ENCODE peak calls at places on chromosomes 16 and 17, in five cellular contexts. Q is K562, G is HCT116, M is HepG2, Z is GM12878. S is an unnamed sample.

GRCh38 chr16:88593910-88594309 is 23.7 kb downstream of the ZC3H18 start:
- DNase-seq in G (no peak), M (no peak), Q (no peak), Z (no peak), S (no peak)

GRCh38 chr16:67767953-67768352 is 38.4 kb downstream of the RANBP10 start:
- DNase-seq in Q (no peak), Z (no peak), G (no peak), M (no peak), S (no peak)

GRCh38 chr17:32350662-32351418 is 883 bp downstream of the ZNF207 start:
- DNase-seq in Z (no peak), Q (peak), M (peak), G (no peak), S (no peak)

GRCh38 chr16:1923299-1924034 is 5.3 kb upstream of the HS3ST6 start:
- DNase-seq in Z (no peak), M (peak), Q (peak), G (peak), S (peak)

GRCh38 chr17:38435795-38436194 is 7.5 kb downstream of the ARHGAP23 start:
- DNase-seq in Z (no peak), G (no peak), Q (peak), M (no peak), S (no peak)

GRCh38 chr16:54923055-54923473 is 7.6 kb upstream of the IRX5 start:
- DNase-seq in M (no peak), Q (no peak), G (no peak), Z (no peak), S (no peak)

GRCh38 chr17:58401287-58401686 is 16.0 kb downstream of the RNF43 start:
- DNase-seq in Z (no peak), M (no peak), Q (no peak), G (no peak), S (no peak)

GRCh38 chr17:46129302-46129701 is 63.9 kb downstream of the KANSL1 start:
- DNase-seq in G (no peak), M (no peak), Z (no peak), Q (no peak), S (no peak)

GRCh38 chr16:79047337-79047736 is 553.2 kb downstream of the MAF start:
- DNase-seq in M (peak), Z (no peak), G (no peak), Q (peak), S (no peak)

GRCh38 chr17:64507418-64507766 is 615 bp downstream of the CEP95 start:
- DNase-seq in M (peak), G (no peak), Z (no peak), Q (peak), S (no peak)

GRCh38 chr16:89596957-89597644 is 16.3 kb upstream of the DPEP1 start:
- DNase-seq in M (no peak), Q (no peak), G (no peak), Z (no peak), S (no peak)
- TF ChIP-seq JUND in M (no peak), Q (no peak), G (no peak), Z (no peak), S (no peak)

GRCh38 chr17:43210576-43210975 is 1.1 kb upstream of the TMEM106A start:
- DNase-seq in M (no peak), G (no peak), Z (no peak), Q (no peak), S (no peak)
- TF ChIP-seq CTCF in M (no peak), G (no peak), Z (no peak), Q (no peak), S (no peak)

GRCh38 chr16:81483970-81484595 is 39.5 kb downstream of the CMIP start:
- DNase-seq in Z (no peak), G (no peak), Q (no peak), M (no peak), S (no peak)

GRCh38 chr16:81480856-81481821 is 36.5 kb downstream of the CMIP start:
- DNase-seq in Z (peak), G (no peak), M (peak), Q (peak), S (no peak)

GRCh38 chr16:81485225-81485624 is 40.6 kb downstream of the CMIP start:
- DNase-seq in G (no peak), Q (no peak), Z (no peak), M (no peak), S (no peak)

GRCh38 chr16:81483064-81483969 is 38.7 kb downstream of the CMIP start:
- DNase-seq in G (no peak), M (peak), Z (no peak), Q (no peak), S (no peak)

GRCh38 chr16:81482329-81483063 is 37.9 kb downstream of the CMIP start:
- DNase-seq in G (no peak), Z (no peak), M (no peak), Q (peak), S (no peak)
- TF ChIP-seq ZNF274 in G (no peak), Z (no peak), M (no peak), Q (no peak), S (no peak)

DNA sequence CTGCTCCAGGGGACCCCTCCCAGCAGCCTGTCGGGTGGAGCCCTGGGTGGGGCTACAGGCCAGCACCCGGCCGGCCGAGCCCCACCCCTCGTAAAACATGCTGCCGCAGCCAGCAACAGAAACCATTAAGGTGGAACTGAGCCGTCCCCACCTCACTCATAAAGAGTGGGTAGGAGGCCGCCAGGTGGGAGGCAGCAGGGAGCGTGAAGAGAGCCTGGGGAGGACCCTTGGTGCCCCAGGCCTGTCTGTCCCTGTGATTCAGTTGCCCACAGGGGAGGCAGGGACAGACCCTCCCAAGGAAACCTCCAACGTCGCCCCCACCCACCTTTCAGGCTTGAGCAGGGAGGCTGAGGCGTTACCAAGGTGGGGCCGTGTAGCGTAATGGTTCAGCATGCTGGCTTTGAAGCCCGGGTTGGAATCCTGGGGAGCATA is 8.4 kb downstream of the FOXN1 start:
- DNase-seq in M (no peak), G (no peak), Q (no peak), Z (no peak), S (no peak)
- TF ChIP-seq JUND in M (no peak), G (no peak), Q (no peak), Z (no peak), S (no peak)

GRCh38 chr17:10116267-10116666 is 82.1 kb downstream of the GAS7 start:
- DNase-seq in Z (no peak), G (no peak), Q (no peak), M (no peak), S (no peak)

GRCh38 chr17:10117085-10117484 is 81.3 kb downstream of the GAS7 start:
- DNase-seq in G (no peak), Q (no peak), M (no peak), Z (no peak), S (no peak)

GRCh38 chr17:10116676-10117075 is 81.7 kb downstream of the GAS7 start:
- DNase-seq in Z (no peak), M (no peak), G (no peak), Q (no peak), S (no peak)

GRCh38 chr17:10118788-10119130 is 79.6 kb downstream of the GAS7 start:
- DNase-seq in G (no peak), Z (no peak), Q (no peak), M (no peak), S (no peak)

DNA sequence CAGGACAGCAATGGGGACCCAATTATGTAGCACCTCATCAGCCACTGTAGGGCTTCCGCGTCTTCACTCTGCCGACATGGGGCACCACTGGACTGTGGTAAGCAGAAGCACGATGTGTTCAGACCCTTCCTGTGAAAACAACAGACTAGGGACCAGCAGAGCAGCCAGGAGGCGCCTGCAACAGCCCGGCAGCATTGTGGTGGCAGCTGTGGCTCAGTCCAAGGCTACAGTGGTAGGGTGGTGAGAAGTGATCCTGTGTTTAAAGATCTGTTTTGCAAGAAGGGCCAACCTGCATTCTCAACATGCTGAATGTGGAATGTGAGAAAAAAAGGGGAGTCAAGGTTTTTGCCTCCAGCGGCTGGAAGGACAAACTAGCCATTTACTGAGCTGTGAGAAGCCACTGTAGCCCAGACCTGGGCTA is 80.8 kb downstream of the GAS7 start:
- DNase-seq in Z (peak), Q (no peak), G (no peak), M (peak), S (no peak)
- TF ChIP-seq CTCF in Z (peak), Q (peak), G (no peak), M (no peak), S (no peak)

GRCh38 chr16:56931253-56931768 is 631 bp upstream of the HERPUD1 start:
- DNase-seq in M (no peak), Z (peak), G (no peak), Q (peak), S (no peak)
- TF ChIP-seq ZNF274 in M (no peak), Z (no peak), G (no peak), Q (no peak), S (no peak)

GRCh38 chr17:48625502-48626201 is 506 bp downstream of the HOXB9 start:
- DNase-seq in G (no peak), M (no peak), Q (peak), Z (no peak), S (no peak)
- TF ChIP-seq JUND in G (no peak), M (no peak), Q (no peak), Z (no peak), S (no peak)

GRCh38 chr16:27326738-27327585 is 13.2 kb downstream of the IL4R start:
- DNase-seq in M (peak), Q (no peak), G (peak), Z (no peak), S (peak)
- TF ChIP-seq CTCF in M (peak), Q (no peak), G (no peak), Z (no peak), S (no peak)

DNA sequence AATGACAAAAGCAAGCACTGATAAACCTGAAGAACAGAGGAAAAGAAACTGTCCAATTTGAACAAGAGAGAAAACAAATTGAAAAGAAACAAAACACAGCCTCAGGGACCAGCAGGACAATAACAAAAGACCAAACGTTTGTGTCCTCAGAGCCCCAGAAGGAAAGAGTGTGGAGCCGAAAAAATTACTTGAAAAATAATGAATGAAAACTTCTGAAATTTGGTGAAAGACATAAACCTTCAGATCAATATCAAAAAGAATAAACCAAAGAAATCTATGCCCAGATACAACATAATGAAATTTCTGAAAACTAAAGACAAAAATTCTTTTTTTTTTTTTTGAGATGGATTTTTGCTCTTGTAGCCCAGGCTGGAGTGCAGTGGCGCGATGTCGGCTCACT is 45.6 kb downstream of the CCDC57 start:
- DNase-seq in G (no peak), Z (no peak), Q (no peak), M (no peak), S (no peak)
- TF ChIP-seq ZNF274 in G (no peak), Z (no peak), Q (no peak), M (no peak), S (no peak)

S was measured in H1.